ENCODE peak calls at places on chromosomes 4 and X, in eight cellular contexts. Z is fibroblast of lung, Q is colonic mucosa, W is breast epithelium, U is hepatocyte, A is IMR-90, S is ovary, P is neuronal stem cell. F is an unnamed sample.

GRCh38 chr4:48546336-48546735 is 56.3 kb downstream of the ZAR1 start:
- DNase-seq in A (peak), P (peak), Q (no peak), U (peak), Z (peak), W (no peak), S (no peak), F (no peak)

GRCh38 chr4:1115528-1116293 is 2.3 kb upstream of the RNF212 start:
- DNase-seq in Q (no peak), U (no peak), W (no peak), Z (no peak), S (no peak), A (no peak), P (no peak), F (no peak)

GRCh38 chr4:55008166-55009056 is 117.0 kb downstream of the KDR start:
- DNase-seq in U (no peak), S (no peak), W (no peak), Z (no peak), A (no peak), P (no peak), Q (no peak), F (no peak)

GRCh38 chr4:157172011-157172410 is 48.5 kb upstream of the GRIA2 start:
- DNase-seq in Q (no peak), P (no peak), S (no peak), W (no peak), A (peak), Z (peak), U (no peak), F (no peak)

GRCh38 chr4:73803213-73803612 is 33.3 kb upstream of the CXCL6 start:
- DNase-seq in P (no peak), W (no peak), Z (no peak), S (no peak), A (no peak), U (no peak), Q (no peak), F (no peak)

GRCh38 chr4:69523385-69524132 is 27.9 kb upstream of the UGT2B4 start:
- DNase-seq in P (no peak), W (no peak), U (no peak), Q (no peak), S (no peak), Z (no peak), A (no peak), F (no peak)

GRCh38 chr4:45442466-45442865 is 681.4 kb downstream of the GABRG1 start:
- DNase-seq in P (no peak), U (peak), Z (peak), S (no peak), W (no peak), A (no peak), Q (no peak), F (no peak)

GRCh38 chr4:26296021-26296420 is 24.8 kb upstream of the RBPJ start:
- DNase-seq in Q (no peak), P (no peak), A (no peak), Z (no peak), S (no peak), W (no peak), U (no peak), F (no peak)

GRCh38 chr4:137677851-137678250 is 145.6 kb upstream of the PCDH18 start:
- DNase-seq in P (no peak), S (no peak), A (peak), Z (peak), U (no peak), W (no peak), Q (no peak), F (no peak)

GRCh38 chrX:137567474-137568232 is 1.7 kb downstream of the ZIC3 start:
- DNase-seq in A (no peak), Z (no peak), P (no peak), W (no peak), U (no peak), Q (no peak), S (no peak), F (no peak)

GRCh38 chrX:129609395-129609794 is 45.4 kb downstream of the APLN start:
- DNase-seq in Q (no peak), Z (no peak), S (no peak), W (no peak), A (no peak), U (no peak), P (no peak), F (no peak)

GRCh38 chr4:15938182-15938581 is 358 bp downstream of the FGFBP1 start:
- DNase-seq in S (no peak), A (no peak), U (peak), Q (peak), Z (no peak), P (no peak), W (no peak), F (no peak)

GRCh38 chr4:77188498-77189187 is 31.6 kb downstream of the CCNG2 start:
- DNase-seq in A (no peak), U (no peak), W (no peak), Q (no peak), P (no peak), S (no peak), Z (no peak), F (no peak)

DNA sequence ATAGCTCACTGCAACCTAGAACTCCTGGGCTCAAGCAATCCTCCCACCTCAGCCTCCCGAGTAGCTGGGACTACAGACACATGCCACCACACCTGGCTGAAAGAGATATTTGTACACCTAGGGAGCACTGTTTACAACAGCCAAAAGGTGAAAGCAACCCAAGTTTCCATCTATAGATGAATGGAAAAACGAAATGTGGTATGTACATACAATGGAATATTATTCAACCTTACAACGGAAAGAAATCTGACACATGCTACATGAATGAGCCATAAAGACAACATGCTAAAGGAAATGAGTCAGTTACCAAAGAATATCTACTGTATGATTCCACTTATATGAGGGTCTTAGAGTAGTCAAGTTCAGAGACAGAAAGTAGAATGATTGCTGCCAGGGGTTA is 52.2 kb downstream of the ABCG2 start:
- DNase-seq in A (peak), Z (peak), Q (no peak), U (no peak), W (no peak), P (no peak), S (no peak), F (no peak)
- H3K27ac ChIP-seq in A (no peak), Z (no peak), Q (no peak), U (no peak), W (no peak), P (no peak), S (no peak), F (no peak)

GRCh38 chr4:122845760-122846159 is 19.1 kb downstream of the FGF2 start:
- DNase-seq in Q (no peak), A (no peak), Z (no peak), P (no peak), W (no peak), U (no peak), S (no peak), F (no peak)
- H3K27ac ChIP-seq in Q (no peak), A (no peak), Z (no peak), P (no peak), W (peak), U (no peak), S (no peak), F (no peak)

GRCh38 chrX:114267127-114267526 is 316.8 kb upstream of the HTR2C start:
- DNase-seq in A (no peak), Z (no peak), Q (no peak), S (no peak), P (no peak), U (no peak), W (no peak), F (no peak)
- H3K27ac ChIP-seq in A (no peak), Z (no peak), Q (no peak), S (no peak), P (no peak), U (no peak), W (no peak), F (no peak)

GRCh38 chr4:11471613-11472012 is 42.9 kb upstream of the HS3ST1 start:
- DNase-seq in W (no peak), A (no peak), S (no peak), P (no peak), U (no peak), Q (peak), Z (no peak), F (peak)

GRCh38 chr4:11470709-11471441 is 42.2 kb upstream of the HS3ST1 start:
- DNase-seq in Z (no peak), S (no peak), A (no peak), W (no peak), P (no peak), U (no peak), Q (no peak), F (no peak)

GRCh38 chr4:11468901-11469300 is 40.2 kb upstream of the HS3ST1 start:
- DNase-seq in Z (no peak), P (no peak), S (no peak), W (no peak), U (peak), Q (peak), A (no peak), F (no peak)

GRCh38 chr4:11467931-11468330 is 39.2 kb upstream of the HS3ST1 start:
- DNase-seq in U (no peak), S (no peak), Q (no peak), P (no peak), Z (no peak), W (no peak), A (no peak), F (no peak)

DNA sequence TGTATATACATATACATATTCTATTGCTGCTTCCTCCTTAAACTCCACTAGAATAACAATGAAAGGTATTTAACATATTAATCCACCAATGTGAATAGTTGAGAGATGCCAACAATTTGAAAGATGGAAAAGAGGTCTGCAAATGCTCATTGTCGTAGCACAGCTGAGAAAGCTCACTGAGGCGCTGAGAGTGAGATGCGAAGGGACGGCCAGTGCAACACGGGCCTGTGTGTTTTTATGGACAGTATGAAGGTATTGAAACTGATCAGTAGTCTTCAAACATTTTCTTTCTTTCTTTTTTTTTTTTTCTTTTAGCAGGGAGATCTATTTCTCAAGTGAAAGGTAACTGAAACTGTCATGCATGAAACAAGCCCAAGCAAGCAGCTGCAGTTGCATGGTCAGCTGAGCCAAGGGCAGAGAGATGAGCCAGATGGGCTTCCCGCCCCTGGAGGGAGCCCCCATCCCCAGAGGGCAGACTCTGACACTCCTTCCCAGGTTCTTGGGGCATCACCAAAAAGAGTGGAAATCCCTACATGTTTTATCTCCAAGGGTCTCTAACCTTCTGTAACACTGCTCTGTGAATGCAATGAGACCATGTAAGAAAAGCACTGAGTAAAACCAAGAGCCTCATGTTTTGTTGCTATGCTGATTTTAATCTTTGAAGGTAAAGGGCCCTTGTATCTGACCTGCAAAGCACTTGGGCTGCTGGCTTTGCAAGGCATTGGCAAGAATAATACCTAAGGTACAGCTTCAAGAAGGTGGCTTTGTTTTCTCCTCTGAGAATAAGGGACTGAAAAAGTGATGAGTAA is 41.4 kb upstream of the HS3ST1 start:
- DNase-seq in P (no peak), S (no peak), W (no peak), A (no peak), U (no peak), Z (no peak), Q (no peak), F (no peak)
- H3K27ac ChIP-seq in P (no peak), S (no peak), W (peak), A (no peak), U (no peak), Z (no peak), Q (no peak), F (no peak)

GRCh38 chr4:89299153-89299789 is 8.3 kb downstream of the GPRIN3 start:
- DNase-seq in Z (no peak), A (no peak), Q (peak), W (no peak), U (no peak), P (no peak), S (no peak), F (no peak)
- H3K27ac ChIP-seq in Z (no peak), A (no peak), Q (peak), W (peak), U (no peak), P (no peak), S (no peak), F (peak)

GRCh38 chrX:31608651-31609050 is 536.8 kb upstream of the FTHL17 start:
- DNase-seq in A (no peak), U (no peak), W (no peak), S (no peak), P (no peak), Q (no peak), Z (no peak), F (no peak)
- H3K27ac ChIP-seq in A (peak), U (no peak), W (no peak), S (no peak), P (no peak), Q (no peak), Z (no peak), F (no peak)

GRCh38 chrX:55169782-55170181 is 50.4 kb upstream of the PAGE5 start:
- DNase-seq in U (no peak), A (no peak), W (no peak), S (no peak), Q (no peak), Z (no peak), P (no peak), F (no peak)
- H3K27ac ChIP-seq in U (no peak), A (no peak), W (no peak), S (no peak), Q (no peak), Z (no peak), P (no peak), F (no peak)

F was measured in heart right ventricle.